ENCODE peak calls at places on chromosomes 4 and X, in five cellular contexts. D, J, Y, S and P are unnamed samples.

GRCh38 chr4:57073559-57073958 is 36.6 kb downstream of the IGFBP7 start:
- DNase-seq in D (no peak), J (no peak), Y (no peak), S (no peak), P (no peak)

GRCh38 chr4:82044141-82044993 is 329.4 kb downstream of the HNRNPD start:
- DNase-seq in D (peak), J (peak), Y (no peak), S (peak), P (peak)

GRCh38 chrX:2552621-2553297 is 52.0 kb upstream of the DHRSX start:
- DNase-seq in D (no peak), J (no peak), Y (no peak), S (peak), P (no peak)

GRCh38 chr4:169823685-169824084 is 65.9 kb upstream of the HPF1 start:
- DNase-seq in D (no peak), J (no peak), Y (no peak), S (peak), P (no peak)

GRCh38 chr4:17814140-17814539 is 3.4 kb downstream of the NCAPG start:
- DNase-seq in D (no peak), J (no peak), Y (no peak), S (peak), P (no peak)

GRCh38 chr4:70721747-70722146 is at the start of gene RUFY3:
- DNase-seq in D (peak), J (no peak), Y (peak), S (peak), P (no peak)

GRCh38 chr4:8546766-8547107 is 33.5 kb upstream of the GPR78 start:
- DNase-seq in D (no peak), J (no peak), Y (no peak), S (no peak), P (no peak)

GRCh38 chrX:86044210-86044609 is 3.1 kb downstream of the CHM start:
- DNase-seq in D (no peak), J (no peak), Y (no peak), S (no peak), P (no peak)

GRCh38 chr4:42280327-42281095 is 116.8 kb upstream of the SHISA3 start:
- DNase-seq in D (no peak), J (no peak), Y (no peak), S (peak), P (no peak)

GRCh38 chrX:139851730-139852129 is 81.1 kb downstream of the ATP11C start:
- DNase-seq in D (no peak), J (no peak), Y (no peak), S (peak), P (no peak)

GRCh38 chrX:3052864-3053263 is 11.6 kb downstream of the ARSF start:
- DNase-seq in D (peak), J (no peak), Y (no peak), S (no peak), P (no peak)

GRCh38 chr4:3305610-3306371 is 13.0 kb downstream of the RGS12 start:
- DNase-seq in D (no peak), J (no peak), Y (no peak), S (peak), P (no peak)

GRCh38 chr4:38605181-38605764 is 58.7 kb upstream of the KLF3 start:
- DNase-seq in D (no peak), J (no peak), Y (no peak), S (no peak), P (no peak)

GRCh38 chrX:155745792-155746191 is 133.0 kb upstream of the TMLHE start:
- DNase-seq in D (no peak), J (peak), Y (no peak), S (peak), P (no peak)

GRCh38 chr4:83516042-83516772 is 19.7 kb upstream of the GPAT3 start:
- DNase-seq in D (no peak), J (no peak), Y (no peak), S (peak), P (no peak)

GRCh38 chr4:109631709-109632108 is 71.5 kb downstream of the CASP6 start:
- DNase-seq in D (peak), J (no peak), Y (no peak), S (peak), P (no peak)

GRCh38 chr4:41142946-41143720 is 71.2 kb downstream of the APBB2 start:
- DNase-seq in D (peak), J (peak), Y (no peak), S (peak), P (no peak)

GRCh38 chr4:78379991-78380739 is 171.4 kb upstream of the ANXA3 start:
- DNase-seq in D (no peak), J (no peak), Y (no peak), S (peak), P (no peak)

GRCh38 chr4:47287735-47288134 is 175.8 kb downstream of the COMMD8 start:
- DNase-seq in D (no peak), J (no peak), Y (no peak), S (peak), P (peak)

GRCh38 chrX:727738-728621 is 97.4 kb downstream of the SHOX start:
- DNase-seq in D (no peak), J (no peak), Y (no peak), S (no peak), P (no peak)

GRCh38 chrX:116801943-116802342 is 339.2 kb upstream of the CT83 start:
- DNase-seq in D (no peak), J (no peak), Y (no peak), S (no peak), P (no peak)

GRCh38 chr4:51866835-51867234 is 23.9 kb downstream of the DCUN1D4 start:
- DNase-seq in D (no peak), J (no peak), Y (no peak), S (no peak), P (no peak)

GRCh38 chrX:2894885-2895292 is 34.2 kb downstream of the ARSD start:
- DNase-seq in D (no peak), J (peak), Y (no peak), S (no peak), P (no peak)

GRCh38 chrX:82219129-82219528 is 1017.2 kb downstream of the SH3BGRL start:
- DNase-seq in D (no peak), J (no peak), Y (no peak), S (no peak), P (no peak)

GRCh38 chr4:2811830-2812599 is 19.1 kb downstream of the SH3BP2 start:
- DNase-seq in D (peak), J (peak), Y (no peak), S (peak), P (no peak)

GRCh38 chrX:124726313-124726712 is 379.9 kb downstream of the SH2D1A start:
- DNase-seq in D (no peak), J (no peak), Y (no peak), S (no peak), P (no peak)

GRCh38 chr4:102787096-102787867 is 26.5 kb upstream of the MANBA start:
- DNase-seq in D (no peak), J (no peak), Y (no peak), S (peak), P (no peak)

GRCh38 chrX:68018248-68019203 is 414.8 kb downstream of the OPHN1 start:
- DNase-seq in D (no peak), J (no peak), Y (no peak), S (peak), P (no peak)

GRCh38 chr4:139735381-139736256 is 70.0 kb downstream of the MGST2 start:
- DNase-seq in D (no peak), J (no peak), Y (no peak), S (no peak), P (no peak)

GRCh38 chr4:157221426-157221894 is 932 bp downstream of the GRIA2 start:
- DNase-seq in D (no peak), J (no peak), Y (no peak), S (no peak), P (no peak)

GRCh38 chrX:136491832-136492231 is 4.1 kb downstream of the BRS3 start:
- DNase-seq in D (no peak), J (no peak), Y (no peak), S (no peak), P (no peak)